ENCODE peak calls at places on chromosome 18, in seven cellular contexts. J, T, K, X, B, I and E are unnamed samples.

GRCh38 chr18:57837917-57838548 is 34.9 kb upstream of the ATP8B1 start:
- DNase-seq in B (no peak), I (no peak), X (no peak), J (no peak), T (no peak), K (no peak), E (no peak)

GRCh38 chr18:36702398-36703010 is 126.3 kb downstream of the TPGS2 start:
- DNase-seq in I (no peak), B (no peak), J (no peak), K (no peak), T (no peak), X (no peak), E (no peak)

GRCh38 chr18:61414116-61414515 is 80.9 kb downstream of the CDH20 start:
- DNase-seq in X (no peak), T (no peak), I (no peak), B (no peak), K (no peak), J (no peak), E (no peak)

GRCh38 chr18:62827397-62827796 is 112.1 kb downstream of the PHLPP1 start:
- DNase-seq in T (no peak), I (no peak), K (no peak), J (no peak), X (no peak), B (no peak), E (no peak)

GRCh38 chr18:58195278-58195721 is 151.3 kb downstream of the NEDD4L start:
- DNase-seq in B (peak), X (no peak), I (no peak), T (peak), J (no peak), K (no peak), E (peak)

GRCh38 chr18:58135170-58135569 is 91.1 kb downstream of the NEDD4L start:
- DNase-seq in X (no peak), I (no peak), T (no peak), J (no peak), B (no peak), K (peak), E (peak)

GRCh38 chr18:11857177-11857887 is 6.1 kb downstream of the CHMP1B start:
- DNase-seq in I (no peak), K (peak), T (peak), B (no peak), J (no peak), X (peak), E (peak)

GRCh38 chr18:28095041-28095440 is 81.9 kb downstream of the CDH2 start:
- DNase-seq in J (no peak), X (no peak), I (no peak), K (no peak), T (no peak), B (no peak), E (no peak)

GRCh38 chr18:25726278-25726677 is 364.1 kb downstream of the SS18 start:
- DNase-seq in T (no peak), J (no peak), B (no peak), I (peak), X (no peak), K (no peak), E (no peak)

GRCh38 chr18:78526923-78527775 is 452.5 kb upstream of the SALL3 start:
- DNase-seq in J (no peak), X (no peak), T (no peak), K (no peak), B (no peak), I (no peak), E (no peak)

GRCh38 chr18:13617826-13618515 is 108.4 kb downstream of the FAM210A start:
- DNase-seq in I (no peak), K (no peak), J (peak), T (no peak), B (no peak), X (no peak), E (no peak)

GRCh38 chr18:41753826-41754225 is 201.2 kb upstream of the PIK3C3 start:
- DNase-seq in X (no peak), T (no peak), J (no peak), B (no peak), I (no peak), K (no peak), E (no peak)

GRCh38 chr18:44852818-44853217 is 172.1 kb downstream of the SETBP1 start:
- DNase-seq in B (no peak), I (no peak), J (no peak), X (no peak), K (no peak), T (no peak), E (no peak)

GRCh38 chr18:21703241-21703820 is 1.2 kb downstream of the ABHD3 start:
- DNase-seq in B (no peak), K (no peak), X (peak), I (peak), T (peak), J (no peak), E (peak)

GRCh38 chr18:45416168-45416567 is 199.1 kb upstream of the SLC14A2 start:
- DNase-seq in X (no peak), I (peak), B (no peak), J (no peak), T (no peak), K (no peak), E (peak)

GRCh38 chr18:50297621-50298442 is 10.3 kb upstream of the CXXC1 start:
- DNase-seq in K (no peak), X (no peak), B (peak), J (no peak), I (peak), T (peak), E (peak)

GRCh38 chr18:68991281-68991680 is 193.4 kb downstream of the CCDC102B start:
- DNase-seq in B (no peak), K (no peak), J (no peak), I (no peak), X (no peak), T (no peak), E (no peak)

GRCh38 chr18:68701353-68701752 is 13.6 kb downstream of the TMX3 start:
- DNase-seq in T (no peak), K (no peak), B (no peak), X (no peak), I (no peak), J (no peak), E (no peak)

GRCh38 chr18:63346031-63346430 is 21.0 kb downstream of the KDSR start:
- DNase-seq in X (no peak), K (no peak), I (no peak), T (no peak), J (no peak), B (no peak), E (no peak)

GRCh38 chr18:37407571-37407970 is 158.0 kb downstream of the CELF4 start:
- DNase-seq in K (no peak), T (no peak), B (no peak), X (no peak), J (no peak), I (no peak), E (no peak)

GRCh38 chr18:14577971-14578370 is 34.6 kb upstream of the POTEC start:
- DNase-seq in B (no peak), I (no peak), J (no peak), T (no peak), K (no peak), X (no peak), E (no peak)

GRCh38 chr18:44411277-44411900 is 269.3 kb upstream of the SETBP1 start:
- DNase-seq in T (no peak), K (no peak), I (no peak), X (no peak), B (no peak), J (no peak), E (no peak)

GRCh38 chr18:41745166-41746049 is 209.6 kb upstream of the PIK3C3 start:
- DNase-seq in X (peak), B (peak), I (peak), K (peak), T (peak), J (no peak), E (peak)

GRCh38 chr18:48133675-48134251 is 203.3 kb upstream of the SMAD2 start:
- DNase-seq in K (no peak), T (peak), I (no peak), J (no peak), B (no peak), X (no peak), E (peak)

DNA sequence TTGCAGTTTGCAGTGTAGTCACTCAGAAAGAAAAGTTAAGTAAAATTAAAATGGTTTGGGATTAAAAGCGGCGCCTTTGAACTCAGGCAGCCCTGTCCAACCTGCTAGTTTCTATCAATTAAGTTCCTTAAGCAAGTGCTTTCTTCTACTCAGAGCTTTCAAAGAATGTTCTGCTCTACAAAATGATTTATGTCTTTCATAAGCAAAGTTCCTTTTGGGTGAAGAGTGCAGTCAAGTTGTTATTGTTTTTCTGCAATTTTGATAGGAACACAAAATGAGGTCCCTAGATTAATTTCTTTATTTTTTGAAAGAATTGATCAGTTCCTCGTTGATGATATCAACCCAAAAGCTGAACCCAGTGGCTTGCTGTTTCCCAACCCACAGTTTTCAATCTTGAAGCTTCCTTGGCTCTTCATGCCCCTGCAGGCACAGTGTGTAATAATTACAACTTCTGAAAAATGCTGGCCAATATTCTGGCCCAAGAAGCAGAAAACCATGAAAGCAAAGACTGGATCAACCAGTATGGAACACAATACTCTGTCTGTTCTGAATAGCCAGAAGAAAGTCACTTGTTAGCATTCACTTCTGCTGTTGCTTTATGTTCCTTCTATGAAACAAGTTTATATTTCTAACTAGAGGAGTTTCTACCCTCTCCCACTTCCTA is 89.1 kb downstream of the TGIF1 start:
- DNase-seq in J (no peak), I (no peak), K (no peak), T (no peak), X (no peak), B (no peak), E (no peak)
- TF ChIP-seq EP300 in J (no peak), I (no peak), K (no peak), T (no peak), X (no peak), B (no peak), E (no peak)

GRCh38 chr18:9700261-9700796 is 7.8 kb upstream of the RAB31 start:
- DNase-seq in T (no peak), K (no peak), J (no peak), B (no peak), X (no peak), I (no peak), E (no peak)
- TF ChIP-seq EP300 in T (no peak), K (no peak), J (no peak), B (no peak), X (no peak), I (no peak), E (no peak)

DNA sequence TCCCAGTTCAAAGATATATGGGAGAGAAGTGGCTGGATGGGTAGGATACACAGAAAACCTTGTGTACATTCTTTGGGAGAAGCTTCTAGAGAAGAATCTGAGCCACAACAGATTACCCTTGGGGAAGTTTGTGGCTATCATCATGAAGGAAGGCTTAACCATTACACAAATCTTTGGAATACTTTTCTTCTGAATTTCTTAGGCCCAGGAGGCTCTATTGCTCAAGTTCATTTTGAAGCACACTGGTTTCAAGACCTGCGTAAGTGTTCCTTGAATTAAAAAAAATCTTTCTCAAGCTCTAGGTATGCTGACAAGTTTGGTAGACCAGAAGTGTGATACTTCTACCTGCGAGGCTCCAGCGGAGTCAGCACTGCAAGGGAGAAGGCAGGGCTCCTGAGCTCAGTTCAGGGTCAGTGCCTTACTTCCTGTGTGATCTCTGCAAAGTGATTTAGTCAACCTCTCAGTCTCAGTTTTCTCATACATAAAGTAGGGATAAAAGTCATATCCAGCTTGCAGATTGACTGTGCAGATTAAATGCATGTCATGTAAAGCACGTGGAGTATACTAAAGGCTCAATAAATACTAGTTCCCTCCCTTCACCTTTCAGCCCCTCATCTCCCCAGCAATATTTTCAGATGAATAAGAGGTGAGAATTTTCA is 438.6 kb downstream of the DLGAP1 start:
- DNase-seq in J (no peak), K (no peak), T (no peak), B (no peak), I (no peak), X (no peak), E (no peak)
- TF ChIP-seq EP300 in J (no peak), K (no peak), T (no peak), B (no peak), I (no peak), X (no peak), E (no peak)

GRCh38 chr18:71327443-71328120 is 1038.7 kb downstream of the SOCS6 start:
- DNase-seq in J (no peak), I (no peak), X (no peak), T (no peak), B (no peak), K (no peak), E (no peak)
- TF ChIP-seq EP300 in J (no peak), I (no peak), X (no peak), T (no peak), B (no peak), K (no peak), E (no peak)